ENCODE peak calls at places on chromosomes 3 and 15, in ten cellular contexts. Q is transverse colon; L is lower lobe of right lung; K is esophagus squamous epithelium; W is heart left ventricle; D is coronary artery; J is IMR-90; O is CD8-positive, alpha-beta memory T cell; V is left ventricle myocardium inferior; E is uterus. M is an unnamed sample.

GRCh38 chr3:36695769-36696137 is 68.6 kb downstream of the DCLK3 start:
- DNase-seq in Q (no peak), L (no peak), K (no peak), W (no peak), D (no peak), J (peak), O (no peak), V (no peak), E (no peak), M (no peak)

GRCh38 chr3:159488657-159489056 is 500.0 kb upstream of the IL12A start:
- DNase-seq in Q (no peak), L (no peak), K (no peak), W (no peak), D (no peak), J (no peak), O (no peak), V (no peak), E (no peak), M (no peak)

GRCh38 chr3:64031540-64032533 is 8.5 kb upstream of the PSMD6 start:
- DNase-seq in Q (no peak), L (no peak), K (no peak), W (no peak), D (no peak), J (no peak), O (no peak), V (no peak), E (peak), M (no peak)

GRCh38 chr3:43998841-43999805 is 242.6 kb upstream of the TOPAZ1 start:
- DNase-seq in Q (no peak), L (peak), K (no peak), W (no peak), D (no peak), J (no peak), O (no peak), V (no peak), E (no peak), M (no peak)

GRCh38 chr3:105827959-105828358 is 40.9 kb downstream of the CBLB start:
- DNase-seq in Q (peak), L (no peak), K (no peak), W (peak), D (no peak), J (peak), O (no peak), V (no peak), E (peak), M (peak)

GRCh38 chr3:47007482-47008257 is 28.2 kb downstream of the NBEAL2 start:
- DNase-seq in Q (no peak), L (no peak), K (no peak), W (no peak), D (peak), J (no peak), O (peak), V (no peak), E (peak), M (peak)

GRCh38 chr3:32969656-32970055 is 18.2 kb downstream of the CCR4 start:
- DNase-seq in Q (no peak), L (peak), K (no peak), W (no peak), D (no peak), J (peak), O (no peak), V (no peak), E (no peak), M (no peak)

GRCh38 chr15:74674161-74674560 is 21.7 kb downstream of the EDC3 start:
- DNase-seq in Q (no peak), L (no peak), K (no peak), W (no peak), D (no peak), J (no peak), O (no peak), V (no peak), E (no peak), M (no peak)

GRCh38 chr3:141122455-141123030 is 71.4 kb downstream of the SPSB4 start:
- DNase-seq in Q (no peak), L (no peak), K (no peak), W (no peak), D (no peak), J (no peak), O (no peak), V (no peak), E (no peak), M (no peak)

GRCh38 chr3:123319760-123320159 is 118.0 kb downstream of the SEC22A start:
- DNase-seq in Q (no peak), L (peak), K (no peak), W (no peak), D (no peak), J (no peak), O (no peak), V (no peak), E (no peak), M (no peak)

GRCh38 chr15:41966920-41967465 is 5.4 kb downstream of the EHD4 start:
- DNase-seq in Q (peak), L (no peak), K (no peak), W (no peak), D (peak), J (no peak), O (no peak), V (no peak), E (no peak), M (no peak)
- H3K27ac ChIP-seq in Q (peak), L (peak), K (no peak), W (peak), D (peak), J (no peak), O (no peak), V (peak), E (no peak), M (no peak)

DNA sequence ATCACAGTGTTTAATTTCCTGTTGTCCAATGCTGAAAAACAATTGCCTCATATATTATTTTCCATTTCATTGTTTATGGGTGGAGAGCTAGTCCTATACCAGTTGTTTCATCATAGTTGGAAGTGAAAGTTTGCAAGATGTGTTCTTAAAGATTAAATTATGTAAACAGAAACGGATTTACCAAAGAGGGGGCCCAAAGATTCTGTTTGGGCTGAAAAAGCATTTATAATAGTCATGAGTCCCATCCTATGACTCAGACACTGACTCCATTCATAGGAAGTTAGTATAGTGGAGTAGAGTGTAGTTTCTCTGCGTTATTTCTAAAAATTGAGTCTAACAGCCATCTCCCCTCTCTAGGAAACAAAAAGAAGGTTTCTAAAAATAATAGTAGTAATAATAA is 24.3 kb downstream of the NFKBIZ start:
- DNase-seq in Q (no peak), L (no peak), K (no peak), W (no peak), D (no peak), J (peak), O (no peak), V (no peak), E (no peak), M (no peak)
- H3K27ac ChIP-seq in Q (no peak), L (no peak), K (no peak), W (no peak), D (no peak), J (peak), O (no peak), V (no peak), E (no peak), M (no peak)

GRCh38 chr15:100123611-100124010 is 218.2 kb downstream of the ADAMTS17 start:
- DNase-seq in Q (no peak), L (no peak), K (no peak), W (no peak), D (peak), J (no peak), O (no peak), V (no peak), E (no peak), M (peak)

GRCh38 chr15:100124361-100124760 is 217.4 kb downstream of the ADAMTS17 start:
- DNase-seq in Q (no peak), L (no peak), K (no peak), W (no peak), D (peak), J (no peak), O (no peak), V (no peak), E (no peak), M (no peak)

GRCh38 chr15:100124936-100125626 is 216.7 kb downstream of the ADAMTS17 start:
- DNase-seq in Q (no peak), L (no peak), K (no peak), W (no peak), D (peak), J (no peak), O (no peak), V (no peak), E (no peak), M (no peak)

GRCh38 chr15:100129677-100130076 is 212.1 kb downstream of the ADAMTS17 start:
- DNase-seq in Q (no peak), L (no peak), K (no peak), W (no peak), D (peak), J (no peak), O (no peak), V (no peak), E (no peak), M (no peak)

DNA sequence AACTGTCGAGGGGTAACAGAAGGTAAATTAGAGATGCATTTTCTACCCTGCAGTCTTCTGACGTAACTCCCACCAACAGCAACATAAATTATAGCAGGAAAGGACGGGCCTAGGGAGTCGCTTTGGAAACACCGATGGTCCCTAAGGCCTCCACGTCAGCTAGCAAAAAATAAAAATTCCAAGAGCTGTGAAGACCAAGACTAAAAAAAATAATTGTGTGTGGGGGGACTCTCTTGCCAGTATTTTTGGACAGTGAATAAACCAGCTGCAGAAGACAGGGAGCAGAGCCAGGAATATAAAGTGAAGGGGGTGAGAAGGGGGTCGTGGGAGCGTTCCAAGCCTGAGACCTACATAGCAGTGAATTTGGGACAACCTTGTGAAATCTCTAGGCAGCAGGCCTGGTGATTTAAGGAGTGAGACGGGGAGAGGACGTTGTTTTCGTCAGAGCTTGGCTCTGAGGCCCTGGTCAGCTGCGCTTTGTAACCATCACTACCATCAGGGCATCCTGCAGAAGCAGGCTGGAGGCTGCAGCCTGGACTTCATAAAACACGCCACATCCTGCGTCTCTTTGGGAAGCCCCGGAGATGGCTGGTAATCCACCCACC is 216.0 kb downstream of the ADAMTS17 start:
- DNase-seq in Q (peak), L (no peak), K (no peak), W (peak), D (peak), J (no peak), O (no peak), V (peak), E (peak), M (peak)
- H3K27ac ChIP-seq in Q (no peak), L (no peak), K (no peak), W (peak), D (peak), J (no peak), O (no peak), V (peak), E (peak), M (peak)

GRCh38 chr3:52052831-52053306 is 3.5 kb downstream of the DUSP7 start:
- DNase-seq in Q (peak), L (peak), K (peak), W (peak), D (peak), J (peak), O (peak), V (peak), E (peak), M (peak)
- H3K27ac ChIP-seq in Q (peak), L (peak), K (peak), W (peak), D (peak), J (peak), O (peak), V (peak), E (peak), M (peak)

DNA sequence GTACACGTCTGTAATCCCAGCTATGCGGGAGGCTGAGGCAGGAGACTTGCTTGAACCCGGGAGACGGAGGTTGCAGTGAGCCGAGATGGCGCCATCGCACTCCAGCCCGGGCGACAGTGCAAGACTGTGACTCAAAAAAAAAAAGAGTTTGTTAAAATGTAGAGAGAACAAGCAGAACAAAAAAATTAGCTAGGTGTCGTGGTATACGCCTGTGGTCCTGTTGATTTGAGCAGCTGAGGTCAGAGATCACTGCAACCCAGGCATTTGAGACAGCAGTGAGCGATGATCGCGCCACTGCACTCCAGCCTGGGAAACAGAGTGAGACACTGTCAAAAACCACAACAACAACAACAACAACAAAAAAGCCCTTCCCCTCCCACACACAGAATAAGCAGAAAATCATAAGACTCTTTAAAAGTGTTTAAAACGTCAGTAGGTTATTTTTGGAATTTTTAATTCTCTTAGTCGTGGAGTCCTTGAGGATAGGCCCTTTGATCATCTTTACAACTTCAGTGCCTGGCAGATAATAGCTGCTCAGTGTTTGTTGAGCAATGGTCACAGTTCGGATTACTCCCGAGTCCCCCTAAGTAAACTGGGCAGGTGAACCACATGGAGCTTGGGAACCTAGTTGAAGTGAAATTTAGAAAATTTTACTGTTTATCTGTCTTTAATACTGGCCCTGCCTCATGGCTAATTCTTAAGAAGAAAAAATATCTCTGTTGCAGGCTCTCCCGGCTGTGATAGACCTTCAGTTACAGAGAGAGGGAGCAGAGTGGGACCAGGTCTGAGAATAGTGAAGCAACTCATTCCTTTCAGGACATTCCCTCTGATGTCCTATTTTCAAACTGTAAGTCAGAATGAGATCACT is 6.2 kb downstream of the NIPA2 start:
- DNase-seq in Q (no peak), L (no peak), K (no peak), W (no peak), D (no peak), J (no peak), O (no peak), V (no peak), E (no peak), M (no peak)
- H3K27ac ChIP-seq in Q (no peak), L (no peak), K (no peak), W (no peak), D (no peak), J (peak), O (no peak), V (no peak), E (no peak), M (peak)

DNA sequence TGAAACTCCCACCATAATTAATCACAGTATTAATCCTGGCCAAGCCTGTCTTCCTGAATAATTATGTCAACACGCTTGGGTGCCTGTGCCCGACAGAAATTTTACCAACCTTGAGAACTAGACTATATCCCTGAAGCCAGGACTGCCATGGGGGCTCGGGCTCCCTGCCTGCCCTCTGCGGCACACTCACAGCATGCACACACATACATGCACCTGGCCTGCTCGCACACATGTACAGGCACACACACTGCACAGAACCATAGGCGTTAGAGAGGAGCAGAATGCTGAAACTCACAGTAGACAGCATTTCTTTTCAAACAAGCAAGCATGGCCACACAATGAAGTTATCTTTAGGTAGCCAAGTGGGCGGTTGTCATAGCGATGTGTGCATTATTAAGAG is 91.2 kb downstream of the ZNF621 start:
- DNase-seq in Q (no peak), L (no peak), K (no peak), W (no peak), D (no peak), J (no peak), O (no peak), V (no peak), E (no peak), M (no peak)
- H3K27ac ChIP-seq in Q (no peak), L (no peak), K (no peak), W (no peak), D (no peak), J (no peak), O (no peak), V (no peak), E (no peak), M (no peak)

DNA sequence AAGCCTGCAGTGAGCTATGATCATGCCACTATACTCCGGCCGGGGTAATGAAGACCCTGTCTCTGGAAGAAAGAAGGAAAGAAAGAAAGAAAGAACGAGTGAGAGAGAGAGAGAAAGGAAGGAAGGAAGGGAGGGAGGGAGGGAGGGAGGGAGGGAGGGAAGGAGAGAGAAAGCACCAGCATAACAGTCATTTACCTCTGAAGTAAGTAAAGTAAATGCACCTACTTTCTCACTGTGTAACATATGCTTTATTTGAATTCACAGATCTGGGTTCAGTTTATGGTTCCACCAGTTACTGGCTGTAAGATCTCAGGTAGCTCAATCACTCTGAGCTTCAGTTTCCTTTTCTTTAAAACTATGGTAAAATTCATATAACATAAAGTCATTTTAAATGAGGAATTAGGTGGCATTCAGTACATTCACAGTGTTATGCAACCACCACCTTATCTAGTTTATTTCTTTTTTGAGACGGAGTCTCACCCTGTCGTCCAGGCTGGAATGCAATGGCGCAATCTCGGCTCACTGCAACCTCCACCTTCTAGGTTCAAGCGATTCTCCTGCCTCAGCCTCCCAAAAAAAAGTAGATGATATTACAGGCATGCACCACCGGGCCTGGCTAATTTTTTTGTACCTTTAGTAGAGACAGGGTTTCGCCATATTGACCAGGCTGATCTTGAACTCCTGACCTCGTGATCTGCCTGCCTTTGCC is 16.1 kb upstream of the RAD54L2 start:
- DNase-seq in Q (no peak), L (no peak), K (no peak), W (no peak), D (no peak), J (no peak), O (no peak), V (no peak), E (no peak), M (no peak)
- H3K27ac ChIP-seq in Q (no peak), L (no peak), K (no peak), W (no peak), D (no peak), J (no peak), O (no peak), V (no peak), E (no peak), M (no peak)

DNA sequence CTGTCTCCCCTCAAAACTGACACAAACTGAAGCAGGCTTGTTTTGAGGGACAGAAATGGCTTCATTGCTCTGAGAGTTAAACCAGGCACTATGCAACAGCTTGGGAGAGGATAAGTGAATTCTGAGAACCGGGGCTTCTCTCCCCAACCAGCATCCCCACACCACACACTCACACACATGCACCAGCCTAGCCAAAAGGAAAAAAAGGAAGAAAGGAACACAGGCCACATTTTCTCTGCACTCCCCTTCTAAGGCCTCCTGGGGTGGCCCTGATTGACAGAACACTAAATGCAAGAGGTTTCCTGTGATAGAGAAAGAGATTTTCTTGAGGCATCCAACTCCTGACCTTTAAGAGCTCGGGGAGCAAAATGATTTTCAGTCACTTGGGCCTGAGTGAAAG is 177.5 kb downstream of the TLE3 start:
- DNase-seq in Q (no peak), L (no peak), K (no peak), W (no peak), D (no peak), J (no peak), O (no peak), V (no peak), E (no peak), M (no peak)
- H3K27ac ChIP-seq in Q (no peak), L (no peak), K (no peak), W (no peak), D (no peak), J (no peak), O (no peak), V (no peak), E (no peak), M (no peak)

M was measured in psoas muscle.